ENCODE peak calls at places on chromosomes 13 and 19, in six cellular contexts. One of them, this sample, is unnamed.

GRCh38 chr19:35212241-35212640 is 16.3 kb downstream of the FAM187B start:
- DNase-seq in GM12878: no peak
- DNase-seq in HepG2: no peak
- DNase-seq in K562: no peak
- DNase-seq in H1: no peak
- DNase-seq in GM12892: no peak
- DNase-seq in this sample: no peak

GRCh38 chr13:59746291-59746962 is 417.3 kb downstream of the DIAPH3 start:
- DNase-seq in H1: no peak
- DNase-seq in K562: no peak
- DNase-seq in GM12892: no peak
- DNase-seq in GM12878: no peak
- DNase-seq in HepG2: no peak
- DNase-seq in this sample: no peak

GRCh38 chr13:105991622-105992254 is 543.7 kb downstream of the EFNB2 start:
- DNase-seq in HepG2: no peak
- DNase-seq in GM12892: no peak
- DNase-seq in K562: no peak
- DNase-seq in H1: no peak
- DNase-seq in GM12878: no peak
- DNase-seq in this sample: no peak

GRCh38 chr19:35853038-35853756 is 893 bp upstream of the NPHS1 start:
- DNase-seq in H1: no peak
- DNase-seq in GM12878: no peak
- DNase-seq in HepG2: no peak
- DNase-seq in GM12892: no peak
- DNase-seq in K562: no peak
- DNase-seq in this sample: no peak

GRCh38 chr13:112828082-112828699 is 138.4 kb downstream of the ATP11A start:
- DNase-seq in HepG2: no peak
- DNase-seq in GM12892: no peak
- DNase-seq in GM12878: no peak
- DNase-seq in H1: no peak
- DNase-seq in K562: no peak
- DNase-seq in this sample: no peak

GRCh38 chr19:11814707-11815050 is 606 bp downstream of the ZNF440 start:
- DNase-seq in GM12892: no peak
- DNase-seq in GM12878: no peak
- DNase-seq in HepG2: no peak
- DNase-seq in H1: no peak
- DNase-seq in K562: no peak
- DNase-seq in this sample: no peak

GRCh38 chr19:18562086-18562485 is 4.4 kb downstream of the KXD1 start:
- DNase-seq in GM12892: no peak
- DNase-seq in GM12878: no peak
- DNase-seq in H1: no peak
- DNase-seq in K562: no peak
- DNase-seq in HepG2: no peak
- DNase-seq in this sample: no peak

GRCh38 chr13:100100115-100100879 is 11.4 kb downstream of the PCCA start:
- DNase-seq in GM12878: no peak
- DNase-seq in K562: no peak
- DNase-seq in H1: no peak
- DNase-seq in HepG2: peak
- DNase-seq in GM12892: no peak
- DNase-seq in this sample: no peak

GRCh38 chr19:48190288-48191284 is 20.1 kb downstream of the ZSWIM9 start:
- DNase-seq in GM12892: peak
- DNase-seq in H1: peak
- DNase-seq in K562: peak
- DNase-seq in HepG2: peak
- DNase-seq in GM12878: no peak
- DNase-seq in this sample: no peak

GRCh38 chr13:33249066-33249465 is 36.5 kb downstream of the STARD13 start:
- DNase-seq in GM12892: no peak
- DNase-seq in HepG2: no peak
- DNase-seq in K562: no peak
- DNase-seq in H1: no peak
- DNase-seq in GM12878: no peak
- DNase-seq in this sample: no peak

GRCh38 chr13:74132152-74132767 is 1.9 kb downstream of the KLF12 start:
- DNase-seq in HepG2: peak
- DNase-seq in GM12892: no peak
- DNase-seq in H1: no peak
- DNase-seq in GM12878: no peak
- DNase-seq in K562: no peak
- DNase-seq in this sample: no peak

GRCh38 chr19:1416014-1416841 is 8.8 kb downstream of the DAZAP1 start:
- DNase-seq in GM12892: no peak
- DNase-seq in HepG2: no peak
- DNase-seq in H1: no peak
- DNase-seq in K562: no peak
- DNase-seq in GM12878: no peak
- DNase-seq in this sample: no peak

GRCh38 chr19:18415177-18415867 is 3.9 kb upstream of the SSBP4 start:
- DNase-seq in H1: no peak
- DNase-seq in GM12892: no peak
- DNase-seq in HepG2: no peak
- DNase-seq in K562: peak
- DNase-seq in GM12878: no peak
- DNase-seq in this sample: no peak

GRCh38 chr13:52010890-52011689 is at the start of gene ATP7B:
- DNase-seq in HepG2: peak
- DNase-seq in H1: no peak
- DNase-seq in K562: peak
- DNase-seq in GM12878: no peak
- DNase-seq in GM12892: peak
- DNase-seq in this sample: peak

GRCh38 chr13:38223093-38223492 is 126.6 kb upstream of the UFM1 start:
- DNase-seq in GM12878: no peak
- DNase-seq in H1: peak
- DNase-seq in HepG2: peak
- DNase-seq in GM12892: no peak
- DNase-seq in K562: no peak
- DNase-seq in this sample: no peak

GRCh38 chr13:38265135-38265497 is 84.5 kb upstream of the UFM1 start:
- DNase-seq in GM12878: no peak
- DNase-seq in HepG2: no peak
- DNase-seq in K562: no peak
- DNase-seq in H1: no peak
- DNase-seq in GM12892: no peak
- DNase-seq in this sample: no peak

GRCh38 chr13:40666905-40667621 is 622 bp upstream of the FOXO1 start:
- DNase-seq in H1: no peak
- DNase-seq in GM12892: peak
- DNase-seq in HepG2: peak
- DNase-seq in K562: peak
- DNase-seq in GM12878: no peak
- DNase-seq in this sample: no peak

GRCh38 chr13:99800951-99801350 is 170.6 kb downstream of the ZIC5 start:
- DNase-seq in GM12878: no peak
- DNase-seq in GM12892: no peak
- DNase-seq in HepG2: no peak
- DNase-seq in H1: no peak
- DNase-seq in K562: no peak
- DNase-seq in this sample: no peak

GRCh38 chr13:43797869-43798268 is 11.1 kb upstream of the ENOX1 start:
- DNase-seq in H1: no peak
- DNase-seq in GM12878: no peak
- DNase-seq in K562: no peak
- DNase-seq in GM12892: no peak
- DNase-seq in HepG2: no peak
- DNase-seq in this sample: no peak

GRCh38 chr19:34481861-34482379 is 362 bp downstream of the WTIP start:
- DNase-seq in GM12892: no peak
- DNase-seq in H1: no peak
- DNase-seq in K562: no peak
- DNase-seq in HepG2: no peak
- DNase-seq in GM12878: no peak
- DNase-seq in this sample: no peak

GRCh38 chr13:50594276-50594970 is 249.1 kb downstream of the DLEU7 start:
- DNase-seq in H1: no peak
- DNase-seq in GM12892: peak
- DNase-seq in K562: peak
- DNase-seq in GM12878: peak
- DNase-seq in HepG2: peak
- DNase-seq in this sample: peak

GRCh38 chr13:19601749-19602725 is 31.4 kb upstream of the MPHOSPH8 start:
- DNase-seq in HepG2: peak
- DNase-seq in K562: peak
- DNase-seq in GM12878: no peak
- DNase-seq in GM12892: peak
- DNase-seq in H1: peak
- DNase-seq in this sample: peak

GRCh38 chr19:4717191-4717965 is 6.3 kb downstream of the DPP9 start:
- DNase-seq in K562: no peak
- DNase-seq in HepG2: peak
- DNase-seq in H1: no peak
- DNase-seq in GM12878: no peak
- DNase-seq in GM12892: no peak
- DNase-seq in this sample: no peak

GRCh38 chr19:1411255-1412191 is 4.1 kb downstream of the DAZAP1 start:
- DNase-seq in GM12878: no peak
- DNase-seq in H1: no peak
- DNase-seq in GM12892: no peak
- DNase-seq in K562: no peak
- DNase-seq in HepG2: no peak
- DNase-seq in this sample: no peak

GRCh38 chr13:28045861-28046260 is 54.5 kb downstream of the FLT3 start:
- DNase-seq in H1: no peak
- DNase-seq in HepG2: no peak
- DNase-seq in GM12892: no peak
- DNase-seq in K562: no peak
- DNase-seq in GM12878: no peak
- DNase-seq in this sample: no peak

GRCh38 chr19:5057860-5058259 is 88.9 kb downstream of the KDM4B start:
- DNase-seq in GM12892: no peak
- DNase-seq in K562: peak
- DNase-seq in HepG2: no peak
- DNase-seq in H1: no peak
- DNase-seq in GM12878: no peak
- DNase-seq in this sample: peak

GRCh38 chr19:17069249-17069648 is 6.0 kb downstream of the HAUS8 start:
- DNase-seq in K562: no peak
- DNase-seq in H1: no peak
- DNase-seq in GM12878: no peak
- DNase-seq in GM12892: no peak
- DNase-seq in HepG2: no peak
- DNase-seq in this sample: no peak

GRCh38 chr13:75132800-75133695 is 348.9 kb downstream of the TBC1D4 start:
- DNase-seq in GM12878: no peak
- DNase-seq in K562: no peak
- DNase-seq in HepG2: no peak
- DNase-seq in GM12892: no peak
- DNase-seq in H1: no peak
- DNase-seq in this sample: no peak
- TF ChIP-seq TAF1 in GM12878: no peak
- TF ChIP-seq TAF1 in K562: no peak
- TF ChIP-seq TAF1 in HepG2: no peak
- TF ChIP-seq TAF1 in GM12892: no peak
- TF ChIP-seq TAF1 in H1: no peak
- TF ChIP-seq TAF1 in this sample: no peak

DNA sequence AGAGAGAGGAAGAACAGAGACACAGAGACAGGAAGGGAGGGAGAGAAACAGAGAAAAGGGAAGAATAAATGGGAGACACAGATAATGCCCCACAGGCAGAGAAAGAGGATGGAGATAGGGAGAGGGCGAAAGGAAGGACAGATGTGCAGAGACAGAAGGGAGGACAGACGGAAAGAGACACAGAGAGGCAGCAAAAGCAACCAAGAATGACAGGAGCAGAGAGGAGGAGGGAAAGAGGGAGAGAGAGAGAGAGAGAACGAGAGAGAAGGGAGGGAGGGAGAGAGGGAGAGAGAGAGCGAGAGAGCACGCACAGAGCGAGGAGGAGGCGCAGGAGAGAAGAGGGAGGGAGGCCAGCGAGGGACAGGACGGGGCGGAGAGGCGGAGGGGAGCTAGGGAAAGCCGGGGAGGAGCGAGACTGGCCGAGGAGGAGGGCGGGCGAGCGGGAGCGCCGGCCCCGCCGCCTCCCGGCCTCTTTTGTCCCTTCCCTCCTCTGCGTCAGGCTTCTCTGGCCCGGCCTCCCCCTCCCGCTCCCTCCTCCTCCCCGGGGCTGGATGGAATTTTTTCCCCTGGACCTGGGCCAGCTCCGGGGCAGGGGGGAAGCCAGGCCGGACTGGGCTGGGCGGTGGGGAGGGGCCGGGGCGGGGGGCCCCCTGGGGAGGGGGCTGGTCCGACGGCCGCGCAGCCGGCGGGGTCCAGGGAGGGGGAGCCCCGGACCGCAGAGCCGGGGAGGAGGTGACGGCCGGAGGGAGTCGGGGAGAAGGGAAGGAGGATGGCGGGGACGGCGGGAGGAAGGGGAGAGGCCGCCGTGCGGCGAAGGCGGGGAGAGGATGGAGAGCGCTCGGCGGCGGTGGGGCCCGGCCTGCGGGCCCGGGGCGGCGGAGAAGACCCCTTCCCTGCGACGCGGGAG is 4.2 kb upstream of the SPACA6 start:
- DNase-seq in GM12878: no peak
- DNase-seq in K562: peak
- DNase-seq in HepG2: peak
- DNase-seq in H1: no peak
- DNase-seq in GM12892: no peak
- DNase-seq in this sample: no peak
- TF ChIP-seq POLR2A in GM12878: no peak
- TF ChIP-seq POLR2A in K562: peak
- TF ChIP-seq POLR2A in HepG2: peak
- TF ChIP-seq POLR2A in H1: no peak
- TF ChIP-seq POLR2A in GM12892: no peak
- TF ChIP-seq POLR2A in this sample: no peak

DNA sequence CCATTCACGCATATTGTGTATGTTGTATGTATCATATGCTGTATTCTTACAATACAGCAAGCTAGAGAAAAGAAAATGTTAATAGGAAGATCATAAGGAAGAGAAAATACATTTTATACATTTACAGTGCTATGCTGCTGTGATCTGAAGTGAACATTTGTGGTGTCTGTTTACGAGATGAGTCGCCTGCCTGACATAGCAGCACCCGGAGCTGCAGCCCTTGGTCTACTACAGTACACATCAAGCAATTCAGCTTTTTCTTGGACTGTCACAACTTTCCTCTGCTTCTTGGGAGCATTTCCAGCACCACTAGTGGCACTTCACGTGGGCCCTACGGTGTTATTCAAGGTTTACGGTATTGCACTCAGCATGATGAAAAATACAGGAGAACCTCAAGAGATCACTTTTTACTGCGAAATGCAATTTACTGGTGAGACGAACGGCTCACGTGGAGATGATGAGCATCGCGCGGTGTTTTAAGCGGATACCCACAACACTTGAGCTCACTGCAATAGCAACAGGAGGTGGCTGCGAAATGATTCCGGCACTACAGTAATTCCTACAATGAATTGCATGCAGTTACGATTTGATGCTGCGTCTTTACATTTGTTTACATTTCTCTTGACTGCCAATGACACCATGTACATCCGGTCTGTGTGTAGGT is 308.4 kb downstream of the FGF9 start:
- DNase-seq in H1: no peak
- DNase-seq in GM12878: no peak
- DNase-seq in GM12892: no peak
- DNase-seq in K562: no peak
- DNase-seq in HepG2: no peak
- DNase-seq in this sample: no peak
- TF ChIP-seq TAF1 in H1: no peak
- TF ChIP-seq TAF1 in GM12878: no peak
- TF ChIP-seq TAF1 in GM12892: no peak
- TF ChIP-seq TAF1 in K562: no peak
- TF ChIP-seq TAF1 in HepG2: no peak
- TF ChIP-seq TAF1 in this sample: no peak

GRCh38 chr13:60838581-60838980 is 441.6 kb downstream of the TDRD3 start:
- DNase-seq in GM12878: no peak
- DNase-seq in HepG2: no peak
- DNase-seq in K562: no peak
- DNase-seq in GM12892: no peak
- DNase-seq in H1: no peak
- DNase-seq in this sample: no peak
- TF ChIP-seq POLR2A in GM12878: no peak
- TF ChIP-seq POLR2A in HepG2: no peak
- TF ChIP-seq POLR2A in K562: no peak
- TF ChIP-seq POLR2A in GM12892: no peak
- TF ChIP-seq POLR2A in H1: no peak
- TF ChIP-seq POLR2A in this sample: no peak